ENCODE peak calls at places on chromosomes 12 and 14, in five cellular contexts. T is pancreas, P is lung, Y is esophagus squamous epithelium, U is stomach. R is an unnamed sample.

GRCh38 chr12:48903982-48904411 is 21.3 kb downstream of the FKBP11 start:
- DNase-seq in U (peak; percentile 70), P (peak; percentile 79), Y (no peak), T (peak; percentile 89), R (no peak)

GRCh38 chr14:71686677-71687076 is 245.6 kb upstream of the RGS6 start:
- DNase-seq in U (no peak), Y (no peak), P (no peak), T (no peak), R (no peak)

GRCh38 chr12:128783129-128783574 is 40.6 kb downstream of the SLC15A4 start:
- DNase-seq in T (no peak), P (no peak), Y (no peak), U (no peak), R (no peak)

GRCh38 chr14:55416866-55417265 is 5.2 kb upstream of the ATG14 start:
- DNase-seq in U (no peak), T (no peak), P (no peak), Y (no peak), R (no peak)

GRCh38 chr12:130366159-130366558 is 28.5 kb downstream of the PIWIL1 start:
- DNase-seq in T (no peak), P (no peak), Y (no peak), U (no peak), R (no peak)

GRCh38 chr14:22316473-22316872 is 272.6 kb downstream of the DAD1 start:
- DNase-seq in P (no peak), T (no peak), U (no peak), Y (no peak), R (no peak)

GRCh38 chr14:102694530-102695171 is 82.6 kb upstream of the TRAF3 start:
- DNase-seq in T (peak; percentile 50), U (peak; percentile 71), P (peak; percentile 72), Y (no peak), R (peak; percentile 11)

GRCh38 chr12:43069768-43070221 is 480.2 kb upstream of the PRICKLE1 start:
- DNase-seq in T (peak; percentile 24), U (no peak), P (no peak), Y (no peak), R (no peak)

GRCh38 chr12:33427071-33427470 is 12.5 kb downstream of the SYT10 start:
- DNase-seq in T (no peak), U (no peak), P (no peak), Y (no peak), R (no peak)

GRCh38 chr12:90331262-90331661 is 622.6 kb upstream of the ATP2B1 start:
- DNase-seq in Y (no peak), T (no peak), U (no peak), P (no peak), R (no peak)

GRCh38 chr12:75592638-75593335 is 81.4 kb upstream of the KRR1 start:
- DNase-seq in Y (no peak), U (no peak), T (no peak), P (no peak), R (no peak)

GRCh38 chr14:75315143-75315542 is 36.5 kb downstream of the FOS start:
- DNase-seq in T (peak; percentile 44), U (peak; percentile 54), P (no peak), Y (no peak), R (no peak)

GRCh38 chr14:64387232-64387737 is 868 bp upstream of the MTHFD1 start:
- DNase-seq in U (no peak), T (no peak), Y (no peak), P (no peak), R (no peak)

GRCh38 chr14:92540472-92541048 is 27.0 kb downstream of the RIN3 start:
- DNase-seq in P (peak; percentile 83), Y (peak; percentile 23), U (peak; percentile 64), T (peak; percentile 60), R (peak; percentile 87)

GRCh38 chr12:37666069-37666781 is 650.3 kb upstream of the ALG10B start:
- DNase-seq in Y (no peak), T (no peak), U (no peak), P (no peak), R (no peak)

GRCh38 chr12:88782357-88782756 is 202.1 kb upstream of the KITLG start:
- DNase-seq in U (no peak), T (no peak), P (no peak), Y (no peak), R (no peak)

GRCh38 chr12:22474970-22475720 is 69.2 kb downstream of the C2CD5 start:
- DNase-seq in P (no peak), Y (no peak), U (no peak), T (no peak), R (no peak)

GRCh38 chr12:116708826-116709756 is 28.8 kb downstream of the SPRING1 start:
- DNase-seq in U (peak; percentile 74), P (peak; percentile 59), T (peak; percentile 46), Y (no peak), R (no peak)

GRCh38 chr12:11746024-11746771 is 96.7 kb downstream of the ETV6 start:
- DNase-seq in T (no peak), U (no peak), Y (no peak), P (no peak), R (no peak)

GRCh38 chr12:49292729-49293055 is 2.3 kb upstream of the PRPH start:
- DNase-seq in T (no peak), U (peak; percentile 30), P (no peak), Y (no peak), R (no peak)

GRCh38 chr12:45379261-45379660 is 163.4 kb downstream of the ANO6 start:
- DNase-seq in U (no peak), T (no peak), Y (no peak), P (no peak), R (no peak)

GRCh38 chr12:29709056-29709455 is 74.7 kb downstream of the TMTC1 start:
- DNase-seq in Y (no peak), U (no peak), P (no peak), T (no peak), R (no peak)

GRCh38 chr12:105417732-105418131 is 87.2 kb downstream of the C12orf75 start:
- DNase-seq in P (no peak), Y (no peak), U (no peak), T (no peak), R (no peak)

GRCh38 chr12:12331896-12332295 is 18.1 kb downstream of the MANSC1 start:
- DNase-seq in T (peak; percentile 43), U (no peak), P (no peak), Y (no peak), R (no peak)

GRCh38 chr14:55274760-55275159 is 3.5 kb downstream of the FBXO34 start:
- DNase-seq in U (no peak), P (no peak), T (no peak), Y (no peak), R (no peak)

GRCh38 chr14:24903337-24903736 is 146.6 kb downstream of the STXBP6 start:
- DNase-seq in T (no peak), Y (no peak), U (no peak), P (no peak), R (no peak)

GRCh38 chr12:19375888-19376287 is 63.4 kb upstream of the AEBP2 start:
- DNase-seq in P (no peak), Y (no peak), T (no peak), U (no peak), R (no peak)

GRCh38 chr12:121933522-121934317 is 15.3 kb downstream of the CFAP251 start:
- DNase-seq in U (no peak), Y (no peak), P (peak; percentile 63), T (no peak), R (no peak)

GRCh38 chr14:74852922-74853530 is 22.9 kb downstream of the PROX2 start:
- DNase-seq in T (no peak), U (no peak), Y (no peak), P (no peak), R (no peak)

GRCh38 chr12:115223322-115223721 is 539.3 kb upstream of the TBX3 start:
- DNase-seq in P (no peak), U (no peak), Y (no peak), T (no peak), R (no peak)

GRCh38 chr14:39203659-39204606 is 28.9 kb downstream of the PNN start:
- DNase-seq in Y (no peak), P (no peak), T (no peak), U (peak; percentile 57), R (no peak)

GRCh38 chr12:49201595-49202295 is 12.9 kb upstream of the TUBA1A start:
- DNase-seq in Y (no peak), P (no peak), T (no peak), U (no peak), R (no peak)

GRCh38 chr12:75944097-75944904 is 87.3 kb downstream of the PHLDA1 start:
- DNase-seq in T (no peak), U (no peak), Y (no peak), P (no peak), R (no peak)

GRCh38 chr14:103711516-103712431 is 3.5 kb downstream of the XRCC3 start:
- DNase-seq in Y (no peak), U (peak; percentile 85), P (peak; percentile 50), T (no peak), R (no peak)

GRCh38 chr12:3141339-3142321 is 64.5 kb downstream of the TSPAN9 start:
- DNase-seq in T (no peak), P (no peak), U (no peak), Y (no peak), R (no peak)

DNA sequence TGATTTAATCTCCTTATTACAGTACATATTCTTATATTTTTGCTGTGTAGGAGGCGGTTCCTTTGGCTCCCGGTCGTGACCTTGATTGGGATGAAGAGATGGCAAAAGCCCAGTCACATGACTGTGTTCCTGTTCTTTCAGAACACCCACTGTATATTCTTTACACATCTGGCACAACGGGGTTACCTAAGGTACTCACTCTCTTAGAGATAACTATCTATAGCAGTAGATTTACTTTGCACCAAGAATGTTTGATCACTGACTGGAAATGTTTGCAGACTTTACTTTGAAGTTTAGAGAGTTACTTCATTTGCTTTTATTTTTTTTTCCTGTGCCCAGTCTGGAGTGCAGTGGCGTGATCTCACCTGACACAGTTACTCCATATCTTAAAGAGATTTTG is 65.2 kb downstream of the ACSS3 start:
- DNase-seq in Y (no peak), T (peak; percentile 60), U (peak; percentile 49), P (peak; percentile 31), R (no peak)
- H3K27ac ChIP-seq in Y (no peak overlapping the region), T (no peak overlapping the region), U (no peak overlapping the region), P (no peak overlapping the region), R (no peak overlapping the region)

GRCh38 chr12:55719371-55719770 is 822 bp upstream of the RDH5 start:
- DNase-seq in T (no peak), P (no peak), U (no peak), Y (no peak), R (no peak)
- H3K4me1 ChIP-seq in T (peaks cover 15% of the 10 kb centered on the region), P (peaks cover 13% of the 10 kb centered on the region), U (peaks cover 88% of the 10 kb centered on the region), Y (peaks cover 66% of the 10 kb centered on the region), R (peaks cover 87% of the 10 kb centered on the region)

GRCh38 chr12:54037360-54038259 is 4.8 kb downstream of the HOXC5 start:
- DNase-seq in Y (no peak), P (no peak), T (no peak), U (no peak), R (no peak)
- H3K27me3 ChIP-seq in Y (no peaks in the 10 kb centered on the region), P (peaks cover 19% of the 10 kb centered on the region), T (no peaks in the 10 kb centered on the region), U (peaks cover 27% of the 10 kb centered on the region), R (no peaks in the 10 kb centered on the region)

DNA sequence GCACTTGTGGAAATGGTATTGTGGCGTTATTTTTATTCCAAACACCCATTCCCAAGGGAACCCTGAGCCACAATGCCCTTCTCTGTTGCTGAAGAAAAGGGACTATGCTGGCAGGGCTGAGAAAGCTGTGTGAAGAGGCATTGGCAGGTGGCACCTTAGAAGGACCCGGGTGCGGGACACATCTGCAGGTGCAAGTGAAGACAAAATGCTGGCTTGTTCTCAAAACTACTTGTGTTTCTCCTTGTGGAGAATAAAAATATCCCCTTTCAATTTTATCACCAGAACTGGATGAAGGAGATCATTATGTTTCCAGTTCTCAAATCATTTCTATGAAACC is 54.5 kb upstream of the HIF1A start:
- DNase-seq in T (no peak), U (no peak), Y (no peak), P (no peak), R (no peak)
- H3K27ac ChIP-seq in T (no peak overlapping the region), U (no peak overlapping the region), Y (no peak overlapping the region), P (no peak overlapping the region), R (no peak overlapping the region)

GRCh38 chr14:58992935-58993334 is 195.5 kb upstream of the DAAM1 start:
- DNase-seq in Y (no peak), T (no peak), U (no peak), P (no peak), R (no peak)
- H3K4me1 ChIP-seq in Y (no peaks in the 10 kb centered on the region), T (no peaks in the 10 kb centered on the region), U (no peaks in the 10 kb centered on the region), P (no peaks in the 10 kb centered on the region), R (no peaks in the 10 kb centered on the region)

R was measured in thoracic aorta.